ENCODE peak calls at places on chromosomes 11 and 22, in seven cellular contexts. G is MM.1S, Y is uterus, V is neural progenitor cell, I is Peyer's patch, L is ascending aorta, J is stomach. R is an unnamed sample.

GRCh38 chr11:122045181-122045586 is 70.8 kb downstream of the BLID start:
- DNase-seq in G (no peak), Y (no peak), V (no peak), I (no peak), L (no peak), J (no peak), R (no peak)

GRCh38 chr11:35143509-35144102 is 4.6 kb downstream of the CD44 start:
- DNase-seq in G (no peak), Y (no peak), V (no peak), I (no peak), L (no peak), J (no peak), R (no peak)

GRCh38 chr11:11786771-11787170 is 55.0 kb upstream of the USP47 start:
- DNase-seq in G (peak; percentile 37), Y (no peak), V (peak; percentile 25), I (no peak), L (no peak), J (no peak), R (no peak)

GRCh38 chr11:126914166-126914565 is 86.4 kb downstream of the KIRREL3 start:
- DNase-seq in G (no peak), Y (no peak), V (no peak), I (no peak), L (no peak), J (no peak), R (no peak)

GRCh38 chr11:104588975-104589374 is 309.3 kb downstream of the CASP12 start:
- DNase-seq in G (no peak), Y (no peak), V (no peak), I (no peak), L (no peak), J (no peak), R (no peak)

GRCh38 chr11:112321521-112322172 is 61.0 kb upstream of the PLET1 start:
- DNase-seq in G (peak; percentile 30), Y (no peak), V (no peak), I (no peak), L (no peak), J (peak; percentile 81), R (no peak)

GRCh38 chr11:43924112-43924855 is 18.2 kb upstream of the C11orf96 start:
- DNase-seq in G (no peak), Y (no peak), V (no peak), I (no peak), L (no peak), J (no peak), R (no peak)

GRCh38 chr11:70202898-70203748 is at the start of gene FADD:
- DNase-seq in G (peak; percentile 97), Y (peak; percentile 93), V (peak; percentile 96), I (peak; percentile 85), L (peak; percentile 60), J (peak; percentile 92), R (peak; percentile 98)

GRCh38 chr11:75499423-75500305 is 26.1 kb downstream of the GDPD5 start:
- DNase-seq in G (no peak), Y (peak; percentile 81), V (no peak), I (no peak), L (no peak), J (no peak), R (no peak)

GRCh38 chr11:2930705-2931415 is 1.6 kb upstream of the PHLDA2 start:
- DNase-seq in G (peak; percentile 84), Y (peak; percentile 44), V (peak; percentile 79), I (peak; percentile 60), L (no peak), J (peak; percentile 91), R (peak; percentile 65)

GRCh38 chr11:14144905-14145304 is 182.4 kb downstream of the SPON1 start:
- DNase-seq in G (no peak), Y (no peak), V (no peak), I (no peak), L (no peak), J (no peak), R (no peak)

GRCh38 chr11:114284021-114284420 is 12.2 kb upstream of the NNMT start:
- DNase-seq in G (no peak), Y (no peak), V (no peak), I (no peak), L (no peak), J (no peak), R (no peak)

GRCh38 chr11:93498099-93499040 is 44.8 kb downstream of the SMCO4 start:
- DNase-seq in G (no peak), Y (no peak), V (peak; percentile 21), I (no peak), L (no peak), J (no peak), R (no peak)

GRCh38 chr11:126060651-126061220 is 1.9 kb downstream of the CDON start:
- DNase-seq in G (no peak), Y (no peak), V (peak; percentile 32), I (no peak), L (no peak), J (no peak), R (no peak)

GRCh38 chr11:26187639-26188038 is 144.3 kb upstream of the ANO3 start:
- DNase-seq in G (no peak), Y (no peak), V (no peak), I (no peak), L (no peak), J (no peak), R (no peak)

GRCh38 chr11:61702701-61703312 is 22.6 kb downstream of the DAGLA start:
- DNase-seq in G (no peak), Y (no peak), V (no peak), I (no peak), L (no peak), J (no peak), R (no peak)

GRCh38 chr11:34655335-34656008 is 34.6 kb downstream of the EHF start:
- DNase-seq in G (no peak), Y (no peak), V (no peak), I (no peak), L (no peak), J (no peak), R (no peak)

GRCh38 chr11:6968816-6969215 is 42.6 kb downstream of the ZNF215 start:
- DNase-seq in G (no peak), Y (no peak), V (no peak), I (no peak), L (no peak), J (no peak), R (no peak)

GRCh38 chr11:70040869-70041501 is 37.1 kb upstream of the ANO1 start:
- DNase-seq in G (no peak), Y (no peak), V (no peak), I (no peak), L (no peak), J (peak; percentile 7), R (no peak)

GRCh38 chr11:126339866-126340434 is 15.5 kb upstream of the ST3GAL4 start:
- DNase-seq in G (no peak), Y (peak; percentile 75), V (peak; percentile 35), I (no peak), L (no peak), J (peak; percentile 66), R (no peak)

GRCh38 chr11:122733301-122733686 is 77.8 kb downstream of the UBASH3B start:
- DNase-seq in G (no peak), Y (no peak), V (no peak), I (no peak), L (no peak), J (no peak), R (no peak)

GRCh38 chr22:50568626-50569025 is 5.9 kb upstream of the SYCE3 start:
- DNase-seq in G (no peak), Y (no peak), V (no peak), I (no peak), L (no peak), J (peak; percentile 68), R (no peak)

GRCh38 chr11:120908521-120909181 is 115.3 kb upstream of the TBCEL start:
- DNase-seq in G (no peak), Y (no peak), V (no peak), I (no peak), L (no peak), J (no peak), R (no peak)

DNA sequence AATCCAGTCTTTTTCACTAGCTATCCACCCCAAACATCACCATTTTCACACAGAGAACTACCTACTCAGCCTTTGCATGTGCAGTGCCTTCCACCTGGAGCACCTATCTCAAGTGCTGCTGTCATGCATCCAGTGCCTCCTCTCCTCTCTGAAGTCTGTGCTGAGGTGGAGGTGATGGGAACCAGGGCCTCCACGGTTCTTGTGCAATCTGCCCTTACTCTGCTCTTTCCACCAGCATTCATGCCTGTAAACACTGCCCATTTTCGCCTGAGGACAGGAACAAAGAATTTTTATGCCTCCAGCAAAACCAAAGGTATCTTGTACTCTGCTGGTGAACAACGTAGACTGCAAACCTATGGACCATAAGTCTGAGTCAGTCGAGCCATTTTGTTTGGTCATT is 27.0 kb downstream of the PITPNB start:
- DNase-seq in G (no peak), Y (no peak), V (no peak), I (no peak), L (no peak), J (no peak), R (no peak)
- H3K36me3 ChIP-seq in G (peaks cover 8% of the 10 kb centered on the region), Y (no peaks in the 10 kb centered on the region), V (peaks cover 13% of the 10 kb centered on the region), I (no peaks in the 10 kb centered on the region), L (peaks cover 75% of the 10 kb centered on the region), J (peaks cover 100% of the 10 kb centered on the region), R (peaks cover 23% of the 10 kb centered on the region)

DNA sequence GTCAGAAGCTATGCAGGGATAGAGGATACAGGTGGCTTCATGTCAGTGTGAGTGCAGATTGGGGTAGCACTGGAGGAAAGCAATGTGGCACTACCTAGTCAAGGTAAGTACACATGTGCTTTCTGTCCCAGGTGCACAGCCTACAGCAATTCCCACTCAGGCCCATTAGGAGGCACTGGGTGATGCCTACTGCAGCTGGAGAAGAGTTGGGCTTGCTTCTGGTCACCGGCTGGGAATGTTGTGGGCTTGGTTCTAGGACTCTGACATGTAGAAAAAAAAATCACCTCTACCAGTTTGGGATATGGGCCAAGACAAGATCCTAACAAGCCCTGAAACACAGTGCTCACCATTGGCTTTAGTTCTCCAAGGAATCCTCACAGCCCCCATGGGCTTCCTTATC is 69.7 kb downstream of the TENM4 start:
- DNase-seq in G (no peak), Y (no peak), V (no peak), I (no peak), L (no peak), J (no peak), R (no peak)
- TF ChIP-seq CTCF in G (no peak), Y (no peak), V (no peak), I (no peak), L (no peak), J (no peak), R (no peak)

GRCh38 chr11:22192289-22192641 is 620 bp upstream of the ANO5 start:
- DNase-seq in G (peak; percentile 14), Y (no peak), V (peak; percentile 61), I (no peak), L (no peak), J (peak; percentile 25), R (no peak)

GRCh38 chr11:22189660-22190059 is 3.2 kb upstream of the ANO5 start:
- DNase-seq in G (no peak), Y (no peak), V (no peak), I (no peak), L (no peak), J (no peak), R (no peak)

GRCh38 chr11:22192642-22193347 is at the start of gene ANO5:
- DNase-seq in G (peak; percentile 56), Y (peak; percentile 34), V (peak; percentile 87), I (no peak), L (no peak), J (peak; percentile 78), R (peak; percentile 76)

GRCh38 chr11:22193348-22194051 is 615 bp downstream of the ANO5 start:
- DNase-seq in G (peak; percentile 28), Y (peak; percentile 13), V (peak; percentile 69), I (no peak), L (no peak), J (peak; percentile 26), R (peak; percentile 64)

GRCh38 chr11:22190827-22191463 is 1.9 kb upstream of the ANO5 start:
- DNase-seq in G (no peak), Y (no peak), V (no peak), I (no peak), L (no peak), J (no peak), R (peak; percentile 38)
- H3K36me3 ChIP-seq in G (no peaks in the 10 kb centered on the region), Y (no peaks in the 10 kb centered on the region), V (no peaks in the 10 kb centered on the region), I (no peaks in the 10 kb centered on the region), L (no peaks in the 10 kb centered on the region), J (no peaks in the 10 kb centered on the region), R (no peaks in the 10 kb centered on the region)

GRCh38 chr22:37807410-37808293 is at the start of gene GCAT:
- DNase-seq in G (peak; percentile 93), Y (peak; percentile 93), V (peak; percentile 98), I (peak; percentile 81), L (peak; percentile 80), J (peak; percentile 97), R (peak; percentile 98)
- TF ChIP-seq CTCF in G (no peak), Y (no peak), V (no peak), I (no peak), L (no peak), J (no peak), R (no peak)

R was measured in GM06990.